ENCODE peak calls at places on chromosomes 12 and 14, in ten cellular contexts. L is HCT116, S is HepG2, U is stomach, D is H1, N is GM23338, B is breast epithelium, A is HL-60, O is transverse colon, T is Panc1. W is an unnamed sample.

GRCh38 chr12:65487679-65488078 is 209.2 kb downstream of the MSRB3 start:
- DNase-seq in L (no peak), S (no peak), U (no peak), D (no peak), N (no peak), B (no peak), A (no peak), O (no peak), T (no peak), W (no peak)

GRCh38 chr14:95235767-95236166 is 78.4 kb upstream of the DICER1 start:
- DNase-seq in L (no peak), S (no peak), U (no peak), D (no peak), N (no peak), B (no peak), A (no peak), O (no peak), T (no peak), W (no peak)

GRCh38 chr14:68014771-68015170 is 195.2 kb downstream of the RAD51B start:
- DNase-seq in L (no peak), S (no peak), U (no peak), D (no peak), N (no peak), B (no peak), A (no peak), O (no peak), T (no peak), W (no peak)

GRCh38 chr12:51124504-51124903 is 41.1 kb upstream of the CSRNP2 start:
- DNase-seq in L (no peak), S (no peak), U (no peak), D (no peak), N (peak; percentile 10), B (no peak), A (no peak), O (no peak), T (no peak), W (no peak)

GRCh38 chr12:27946396-27946795 is 26.1 kb downstream of the PTHLH start:
- DNase-seq in L (no peak), S (no peak), U (no peak), D (no peak), N (no peak), B (no peak), A (no peak), O (no peak), T (no peak), W (no peak)

GRCh38 chr14:95609398-95609990 is 74.6 kb downstream of the GLRX5 start:
- DNase-seq in L (peak; percentile 42), S (peak; percentile 39), U (peak; percentile 51), D (peak; percentile 80), N (peak; percentile 89), B (no peak), A (no peak), O (no peak), T (no peak), W (no peak)

GRCh38 chr14:20568393-20568792 is 7.5 kb upstream of the RNASE9 start:
- DNase-seq in L (no peak), S (no peak), U (no peak), D (no peak), N (no peak), B (no peak), A (no peak), O (no peak), T (no peak), W (no peak)

GRCh38 chr12:131840643-131841416 is 12.6 kb downstream of the MMP17 start:
- DNase-seq in L (no peak), S (no peak), U (no peak), D (no peak), N (no peak), B (no peak), A (no peak), O (no peak), T (no peak), W (no peak)

GRCh38 chr12:124391340-124392261 is 96.7 kb downstream of the RFLNA start:
- DNase-seq in L (peak; percentile 29), S (no peak), U (peak; percentile 55), D (no peak), N (no peak), B (peak; percentile 55), A (no peak), O (peak; percentile 71), T (no peak), W (no peak)

GRCh38 chr12:76198839-76199238 is 114.4 kb upstream of the NAP1L1 start:
- DNase-seq in L (no peak), S (no peak), U (no peak), D (no peak), N (no peak), B (no peak), A (no peak), O (no peak), T (no peak), W (no peak)

DNA sequence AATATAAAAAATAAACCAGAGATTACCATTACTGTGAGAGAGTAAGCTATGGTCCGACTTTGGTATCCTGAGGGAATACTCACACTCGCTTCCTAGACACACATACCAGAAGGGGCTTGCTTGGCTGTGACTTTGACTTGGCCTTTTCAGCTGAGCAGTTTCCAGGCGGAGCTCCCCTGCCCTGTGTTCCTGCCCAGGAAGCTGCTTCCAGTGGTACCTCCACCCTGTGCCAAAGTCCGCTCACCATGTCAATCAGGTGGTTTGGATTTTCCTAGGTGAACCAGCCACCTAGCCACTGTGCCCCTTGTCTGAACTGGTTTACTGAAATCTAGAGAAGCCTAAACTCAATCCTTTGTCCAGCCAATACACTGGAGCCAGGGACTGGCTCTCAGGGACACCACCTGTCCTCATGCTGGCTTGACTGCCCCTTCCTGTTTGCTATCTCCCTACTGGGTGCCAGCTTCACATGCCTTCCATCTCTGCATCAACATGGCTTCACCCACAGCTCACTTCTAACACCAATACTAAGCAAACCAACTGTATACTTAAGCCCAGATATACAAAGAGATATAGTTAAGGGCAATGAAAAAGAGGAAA is 28.6 kb downstream of the MAX start:
- DNase-seq in L (no peak), S (peak; percentile 45), U (peak; percentile 65), D (no peak), N (no peak), B (no peak), A (no peak), O (peak; percentile 84), T (no peak), W (no peak)
- H3K27ac ChIP-seq in L (no peak overlapping the region), S (no peak overlapping the region), U (peak overlapping the region; percentile 78), D (no peak overlapping the region), N (peak overlapping the region; percentile 32), B (peak overlapping the region; percentile 4), A (peak overlapping the region; percentile 55), O (peak overlapping the region; percentile 75), T (no peak overlapping the region), W (peak overlapping the region; percentile 14)

GRCh38 chr14:71439247-71439646 is 493.0 kb upstream of the RGS6 start:
- DNase-seq in L (no peak), S (no peak), U (no peak), D (no peak), N (no peak), B (no peak), A (no peak), O (no peak), T (no peak), W (no peak)
- H3K4me3 ChIP-seq in L (no peak overlapping the region), S (no peak overlapping the region), U (no peak overlapping the region), D (no peak overlapping the region), N (no peak overlapping the region), B (no peak overlapping the region), A (no peak overlapping the region), O (no peak overlapping the region), T (no peak overlapping the region), W (peak overlapping the region; percentile 3)

GRCh38 chr12:122203301-122203967 is at the start of gene B3GNT4:
- DNase-seq in L (peak; percentile 32), S (no peak), U (peak; percentile 72), D (peak; percentile 87), N (peak; percentile 85), B (no peak), A (no peak), O (peak; percentile 77), T (no peak), W (no peak)
- TF ChIP-seq POLR2AphosphoS5 in L (peak; percentile 81), S (no peak), U (peak; percentile 58), D (no peak), N (peak; percentile 58), B (no peak), A (no peak), O (no peak), T (no peak), W (peak; percentile 58)

GRCh38 chr14:32202468-32202865 is 602 bp downstream of the RNU6-8 start:
- DNase-seq in L (no peak), S (peak; percentile 60), U (no peak), D (no peak), N (peak; percentile 28), B (no peak), A (no peak), O (no peak), T (peak; percentile 42), W (peak; percentile 18)

GRCh38 chr14:32201816-32202467 is at the start of gene RNU6-7:
- DNase-seq in L (no peak), S (peak; percentile 61), U (no peak), D (peak; percentile 52), N (peak; percentile 45), B (peak; percentile 22), A (no peak), O (peak; percentile 24), T (peak; percentile 46), W (peak; percentile 30)

GRCh38 chr14:32202941-32203882 is at the start of gene RNU6-8:
- DNase-seq in L (peak; percentile 80), S (peak; percentile 96), U (peak; percentile 86), D (peak; percentile 85), N (peak; percentile 95), B (peak; percentile 85), A (peak; percentile 61), O (peak; percentile 92), T (peak; percentile 78), W (peak; percentile 52)

GRCh38 chr14:32200368-32201195 is 1.3 kb upstream of the RNU6-7 start:
- DNase-seq in L (no peak), S (no peak), U (no peak), D (no peak), N (no peak), B (no peak), A (no peak), O (no peak), T (peak; percentile 47), W (no peak)

DNA sequence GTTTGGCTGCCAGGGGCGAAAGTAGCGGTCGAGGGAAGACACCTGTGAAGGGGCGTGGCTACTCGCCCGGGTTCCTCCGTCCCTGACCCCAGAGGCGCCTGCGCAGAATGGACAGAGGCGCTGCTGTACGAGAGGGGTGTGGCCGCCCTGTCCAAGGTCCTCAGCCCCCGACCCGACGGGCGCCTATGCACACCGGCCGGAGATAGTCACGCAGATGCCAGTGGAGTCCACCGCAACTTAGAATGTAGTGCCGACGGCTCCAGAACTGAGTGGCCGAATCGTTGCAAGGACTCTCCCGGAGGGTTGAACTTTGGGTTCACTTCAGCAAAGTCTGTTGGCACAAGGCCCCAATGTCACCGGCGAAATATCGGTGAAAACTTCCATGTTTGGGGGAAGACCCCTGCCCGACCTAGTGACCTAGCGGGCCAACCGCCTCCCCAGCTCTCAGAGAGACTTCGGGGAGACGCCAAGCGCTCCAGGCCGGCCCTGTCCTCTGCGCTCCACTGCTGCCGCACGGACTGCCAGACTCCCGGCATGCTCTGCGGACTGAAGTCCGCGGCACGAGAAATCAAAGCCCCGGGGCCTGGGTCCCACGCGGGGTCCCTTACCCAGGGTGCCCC is 539 bp upstream of the RNU6-7 start:
- DNase-seq in L (no peak), S (peak; percentile 98), U (peak; percentile 80), D (peak; percentile 95), N (peak; percentile 98), B (peak; percentile 85), A (no peak), O (peak; percentile 94), T (peak; percentile 45), W (no peak)
- H3K27ac ChIP-seq in L (no peak overlapping the region), S (peak overlapping the region; percentile 87), U (peak overlapping the region; percentile 84), D (no peak overlapping the region), N (peak overlapping the region; percentile 53), B (peak overlapping the region; percentile 92), A (no peak overlapping the region), O (peak overlapping the region; percentile 83), T (peak overlapping the region; percentile 76), W (peak overlapping the region; percentile 60)

GRCh38 chr12:32549675-32550079 is 129.4 kb upstream of the DNM1L start:
- DNase-seq in L (no peak), S (no peak), U (no peak), D (peak; percentile 46), N (peak; percentile 24), B (no peak), A (no peak), O (no peak), T (no peak), W (no peak)
- H3K4me3 ChIP-seq in L (no peak overlapping the region), S (no peak overlapping the region), U (no peak overlapping the region), D (no peak overlapping the region), N (no peak overlapping the region), B (no peak overlapping the region), A (no peak overlapping the region), O (no peak overlapping the region), T (no peak overlapping the region), W (no peak overlapping the region)